ENCODE peak calls at places on chromosomes 2 and 18, in nine cellular contexts. R is brain microvascular endothelial cell, O is prostate gland, G is choroid plexus epithelial cell, Z is cardiac muscle cell, I is AG04449, S is vagina, D is stomach, X is AG09309. L is an unnamed sample.
A peak's percentile ranks its signal among the peaks of the same experiment; 100 is the strongest.

GRCh38 chr2:118224144-118224887 is 136.0 kb downstream of the INSIG2 start:
- DNase-seq in R (no peak), O (no peak), G (no peak), Z (peak; percentile 8), I (no peak), S (no peak), D (no peak), X (no peak), L (no peak)

GRCh38 chr2:236971919-236972381 is 113.7 kb upstream of the COPS8 start:
- DNase-seq in R (no peak), O (no peak), G (no peak), Z (no peak), I (no peak), S (no peak), D (no peak), X (no peak), L (no peak)

GRCh38 chr2:6184532-6185302 is 492.5 kb downstream of the SOX11 start:
- DNase-seq in R (peak; percentile 85), O (no peak), G (peak; percentile 96), Z (no peak), I (no peak), S (no peak), D (no peak), X (no peak), L (no peak)

GRCh38 chr18:22171839-22172582 is 2.6 kb downstream of the GATA6 start:
- DNase-seq in R (no peak), O (no peak), G (no peak), Z (peak; percentile 45), I (no peak), S (no peak), D (no peak), X (no peak), L (no peak)

GRCh38 chr2:10400568-10400977 is 47.6 kb downstream of the ODC1 start:
- DNase-seq in R (no peak), O (no peak), G (no peak), Z (no peak), I (no peak), S (no peak), D (no peak), X (no peak), L (no peak)

GRCh38 chr18:23711421-23711820 is 22.2 kb downstream of the LAMA3 start:
- DNase-seq in R (no peak), O (no peak), G (no peak), Z (no peak), I (no peak), S (no peak), D (no peak), X (no peak), L (no peak)

GRCh38 chr2:26951246-26951645 is 19.2 kb upstream of the MAPRE3 start:
- DNase-seq in R (no peak), O (no peak), G (no peak), Z (peak; percentile 20), I (no peak), S (no peak), D (no peak), X (no peak), L (no peak)

GRCh38 chr18:32478317-32478716 is 7.6 kb upstream of the GAREM1 start:
- DNase-seq in R (no peak), O (no peak), G (peak; percentile 26), Z (no peak), I (no peak), S (no peak), D (no peak), X (no peak), L (no peak)

GRCh38 chr18:74420491-74420890 is 36.6 kb downstream of the DIPK1C start:
- DNase-seq in R (no peak), O (no peak), G (no peak), Z (peak; percentile 12), I (no peak), S (no peak), D (no peak), X (no peak), L (no peak)

GRCh38 chr2:99340669-99341236 is 3.6 kb downstream of the EIF5B start:
- DNase-seq in R (no peak), O (no peak), G (no peak), Z (no peak), I (no peak), S (no peak), D (no peak), X (no peak), L (no peak)

GRCh38 chr18:9779630-9780029 is 71.5 kb downstream of the RAB31 start:
- DNase-seq in R (no peak), O (no peak), G (no peak), Z (peak; percentile 48), I (no peak), S (no peak), D (peak; percentile 27), X (no peak), L (no peak)

GRCh38 chr2:210626849-210627248 is 70.5 kb downstream of the CPS1 start:
- DNase-seq in R (peak; percentile 37), O (no peak), G (peak; percentile 47), Z (peak; percentile 5), I (no peak), S (no peak), D (no peak), X (no peak), L (no peak)

GRCh38 chr2:68187329-68187728 is 29.6 kb downstream of the PNO1 start:
- DNase-seq in R (no peak), O (no peak), G (no peak), Z (no peak), I (no peak), S (no peak), D (no peak), X (no peak), L (no peak)

GRCh38 chr2:68193144-68193543 is 35.5 kb downstream of the PNO1 start:
- DNase-seq in R (peak; percentile 34), O (no peak), G (peak; percentile 37), Z (peak; percentile 36), I (no peak), S (no peak), D (no peak), X (no peak), L (no peak)

GRCh38 chr2:68188831-68189230 is 31.1 kb downstream of the PNO1 start:
- DNase-seq in R (no peak), O (no peak), G (no peak), Z (no peak), I (no peak), S (no peak), D (no peak), X (no peak), L (no peak)

GRCh38 chr2:68193774-68194372 is 36.2 kb downstream of the PNO1 start:
- DNase-seq in R (no peak), O (no peak), G (peak; percentile 49), Z (peak; percentile 34), I (peak; percentile 4), S (no peak), D (no peak), X (no peak), L (no peak)

GRCh38 chr2:68190991-68191731 is 33.5 kb downstream of the PNO1 start:
- DNase-seq in R (peak; percentile 51), O (no peak), G (peak; percentile 85), Z (peak; percentile 56), I (peak; percentile 55), S (no peak), D (no peak), X (peak; percentile 52), L (no peak)
- H3K4me3 ChIP-seq in R (no peak overlapping the region), O (no peak overlapping the region), G (no peak overlapping the region), Z (no peak overlapping the region), I (no peak overlapping the region), S (no peak overlapping the region), D (no peak overlapping the region), X (no peak overlapping the region), L (no peak overlapping the region)

DNA sequence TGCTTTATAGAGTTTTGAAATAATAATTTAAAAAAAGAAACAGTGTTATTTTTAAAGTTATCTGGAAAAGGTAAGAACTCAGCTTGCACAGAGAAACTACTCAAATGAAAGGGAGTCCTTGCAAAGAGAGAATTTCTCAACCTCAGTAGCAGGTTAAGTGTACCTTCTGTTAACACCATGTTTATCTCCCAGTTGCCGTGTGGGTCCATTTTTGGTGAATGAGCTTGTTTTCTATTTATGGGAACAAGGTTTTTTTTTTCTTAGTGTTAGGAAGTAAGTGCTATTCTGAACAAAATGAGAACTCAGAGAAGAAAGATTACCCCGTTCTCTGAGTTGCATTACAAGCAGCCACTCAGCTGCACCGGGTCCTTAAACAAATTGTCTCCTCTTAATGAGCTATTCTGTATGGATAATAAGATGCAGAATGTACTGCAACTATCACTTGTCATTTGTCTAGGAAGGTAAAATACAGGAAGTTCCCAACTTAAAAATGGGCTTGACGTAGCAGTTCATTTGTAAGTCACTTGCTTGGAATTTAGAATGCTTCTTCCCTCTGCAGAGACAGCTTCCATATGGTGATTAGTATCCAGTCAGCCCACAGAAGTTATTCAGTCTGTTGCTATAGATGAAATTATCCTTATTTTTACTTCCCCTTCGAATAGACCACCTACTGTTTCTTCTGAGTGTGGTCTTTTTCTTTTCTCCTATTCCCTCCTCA is 74.9 kb downstream of the LTBP1 start:
- DNase-seq in R (peak; percentile 52), O (no peak), G (peak; percentile 82), Z (peak; percentile 73), I (peak; percentile 65), S (no peak), D (no peak), X (no peak), L (no peak)
- H3K4me3 ChIP-seq in R (no peak overlapping the region), O (no peak overlapping the region), G (no peak overlapping the region), Z (peak overlapping the region; percentile 7), I (no peak overlapping the region), S (no peak overlapping the region), D (no peak overlapping the region), X (no peak overlapping the region), L (no peak overlapping the region)

DNA sequence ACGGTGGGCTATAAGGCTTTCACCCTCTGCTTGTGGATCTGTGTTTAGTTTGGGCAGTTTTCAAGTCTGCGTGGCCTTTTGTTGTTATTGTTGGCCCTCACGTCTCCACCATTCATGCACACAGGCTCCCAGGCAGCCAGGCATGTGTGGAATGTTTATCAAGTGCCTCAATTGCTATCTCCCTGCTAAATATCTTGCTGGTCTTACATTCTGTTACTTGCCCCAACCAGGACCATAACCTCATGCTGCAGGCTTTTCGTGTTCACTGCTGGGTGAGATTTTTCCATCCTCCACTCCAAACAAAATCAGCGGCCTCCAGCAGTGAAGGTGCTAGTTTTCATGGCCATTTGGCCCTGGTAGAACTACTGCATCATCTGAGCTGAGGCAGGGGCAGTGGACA is 63.0 kb upstream of the DSC1 start:
- DNase-seq in R (peak; percentile 91), O (no peak), G (peak; percentile 93), Z (peak; percentile 67), I (no peak), S (no peak), D (no peak), X (no peak), L (no peak)
- H3K4me3 ChIP-seq in R (no peak overlapping the region), O (no peak overlapping the region), G (no peak overlapping the region), Z (no peak overlapping the region), I (no peak overlapping the region), S (no peak overlapping the region), D (no peak overlapping the region), X (no peak overlapping the region), L (no peak overlapping the region)

DNA sequence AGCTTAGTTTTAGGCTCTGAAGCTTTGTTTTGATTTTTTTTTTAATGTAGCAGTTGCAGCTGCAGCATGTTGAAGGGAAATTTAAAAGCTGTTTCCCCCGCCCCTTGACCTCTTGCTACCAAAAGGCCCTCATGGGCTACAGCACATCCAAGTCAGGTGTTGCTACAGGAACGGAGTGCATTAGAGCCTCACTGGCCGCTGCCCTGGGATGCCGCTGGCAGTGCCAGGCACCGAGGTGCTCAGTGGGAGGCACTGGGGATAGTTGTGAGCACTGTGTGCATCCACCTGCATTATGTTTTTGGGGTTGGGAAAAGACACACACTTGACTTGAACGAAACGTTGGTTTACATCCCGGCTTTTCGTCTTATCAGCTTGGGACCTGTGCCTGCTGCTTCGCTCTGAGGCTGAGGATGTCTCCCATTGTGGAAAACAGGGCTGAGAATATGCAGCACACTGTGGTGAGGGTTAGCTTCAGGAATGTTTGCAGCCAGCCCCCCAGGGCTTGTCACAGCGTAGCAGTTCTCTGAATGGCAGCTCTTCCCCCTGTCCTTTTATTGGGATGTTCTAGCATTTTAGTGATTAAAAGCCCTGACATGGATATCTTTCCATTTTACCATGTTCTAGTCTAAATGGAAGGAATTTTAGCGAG is 24.1 kb downstream of the DCDC2C start:
- DNase-seq in R (no peak), O (no peak), G (no peak), Z (no peak), I (no peak), S (peak; percentile 83), D (no peak), X (no peak), L (no peak)
- H3K4me3 ChIP-seq in R (peak overlapping the region; percentile 15), O (no peak overlapping the region), G (no peak overlapping the region), Z (no peak overlapping the region), I (no peak overlapping the region), S (no peak overlapping the region), D (no peak overlapping the region), X (no peak overlapping the region), L (no peak overlapping the region)